ENCODE peak calls at places on chromosome 17, in five cellular contexts. R, P, M, I and L are unnamed samples. For H3K27me3, the result is how much of the 10 kb centered on the place peaks cover.

GRCh38 chr17:34384271-34384670 is 21.2 kb upstream of the CCL1 start:
- DNase-seq in I (no peak), P (no peak), M (no peak), R (no peak), L (no peak)

GRCh38 chr17:16122697-16123434 is 92.5 kb downstream of the NCOR1 start:
- DNase-seq in R (no peak), P (no peak), M (no peak), I (no peak), L (no peak)

GRCh38 chr17:39740357-39741111 is 2.8 kb downstream of the GRB7 start:
- DNase-seq in R (no peak), I (no peak), M (no peak), P (peak), L (peak)

GRCh38 chr17:60390881-60391418 is 983 bp downstream of the USP32 start:
- DNase-seq in M (no peak), P (peak), I (peak), R (no peak), L (peak)

GRCh38 chr17:59432657-59433056 is 101.2 kb downstream of the YPEL2 start:
- DNase-seq in P (no peak), M (no peak), I (no peak), R (no peak), L (no peak)

GRCh38 chr17:17749921-17750320 is 68.7 kb downstream of the RAI1 start:
- DNase-seq in M (no peak), P (peak), R (no peak), I (peak), L (peak)

GRCh38 chr17:51046527-51047384 is 73.9 kb downstream of the SPAG9 start:
- DNase-seq in M (no peak), P (peak), I (no peak), R (no peak), L (peak)

GRCh38 chr17:62392908-62393307 is 12.6 kb downstream of the EFCAB3 start:
- DNase-seq in P (no peak), M (no peak), R (no peak), I (no peak), L (no peak)

GRCh38 chr17:46978489-46979022 is 497 bp downstream of the RPRML start:
- DNase-seq in P (peak), I (no peak), R (no peak), M (no peak), L (peak)

GRCh38 chr17:2050246-2050866 is 4.5 kb upstream of the HIC1 start:
- DNase-seq in P (peak), R (no peak), M (peak), I (peak), L (peak)

GRCh38 chr17:17313350-17313991 is 10.3 kb downstream of the NT5M start:
- DNase-seq in I (peak), M (peak), P (peak), R (no peak), L (no peak)

GRCh38 chr17:62627219-62627903 is at the start of gene MRC2:
- DNase-seq in R (peak), M (no peak), I (no peak), P (peak), L (peak)

GRCh38 chr17:82304826-82305726 is 12.3 kb downstream of the CD7 start:
- DNase-seq in P (no peak), I (no peak), M (no peak), R (no peak), L (peak)

GRCh38 chr17:19344311-19345066 is 18.0 kb downstream of the B9D1 start:
- DNase-seq in I (no peak), P (peak), M (no peak), R (no peak), L (no peak)

GRCh38 chr17:41392278-41392677 is 5.1 kb downstream of the KRT31 start:
- DNase-seq in P (peak), I (no peak), R (no peak), M (no peak), L (no peak)

GRCh38 chr17:40181205-40181604 is 3.9 kb downstream of the RAPGEFL1 start:
- DNase-seq in I (no peak), P (no peak), R (no peak), M (no peak), L (no peak)

GRCh38 chr17:65047939-65048338 is 8.6 kb downstream of the GNA13 start:
- DNase-seq in M (no peak), I (no peak), R (no peak), P (no peak), L (no peak)

GRCh38 chr17:40095944-40096791 is 4.2 kb downstream of the NR1D1 start:
- DNase-seq in M (peak), R (no peak), P (no peak), I (peak), L (peak)

GRCh38 chr17:265726-266125 is 84.3 kb upstream of the DOC2B start:
- DNase-seq in M (no peak), I (no peak), P (no peak), R (no peak), L (peak)

GRCh38 chr17:71460943-71461342 is 659.9 kb upstream of the SOX9 start:
- DNase-seq in I (no peak), P (peak), R (no peak), M (no peak), L (no peak)

GRCh38 chr17:40111221-40112128 is 10.3 kb upstream of the MSL1 start:
- DNase-seq in P (peak), M (peak), I (peak), R (peak), L (peak)

GRCh38 chr17:17935321-17936271 is 36.6 kb downstream of the TOM1L2 start:
- DNase-seq in R (no peak), M (no peak), I (no peak), P (no peak), L (no peak)

GRCh38 chr17:75738218-75738802 is 17.1 kb downstream of the ITGB4 start:
- DNase-seq in R (no peak), M (no peak), P (peak), I (no peak), L (no peak)

GRCh38 chr17:5078106-5079028 is at the start of gene ZFP3:
- DNase-seq in I (peak), P (peak), M (peak), R (no peak), L (peak)

GRCh38 chr17:51955245-51955644 is 203.3 kb downstream of the CA10 start:
- DNase-seq in R (no peak), P (no peak), M (no peak), I (no peak), L (no peak)

GRCh38 chr17:80180192-80180591 is 10.4 kb downstream of the CARD14 start:
- DNase-seq in P (no peak), M (no peak), R (no peak), I (no peak), L (no peak)

GRCh38 chr17:43431741-43432523 is 33.1 kb downstream of the ARL4D start:
- DNase-seq in R (no peak), P (no peak), I (no peak), M (no peak), L (peak)

DNA sequence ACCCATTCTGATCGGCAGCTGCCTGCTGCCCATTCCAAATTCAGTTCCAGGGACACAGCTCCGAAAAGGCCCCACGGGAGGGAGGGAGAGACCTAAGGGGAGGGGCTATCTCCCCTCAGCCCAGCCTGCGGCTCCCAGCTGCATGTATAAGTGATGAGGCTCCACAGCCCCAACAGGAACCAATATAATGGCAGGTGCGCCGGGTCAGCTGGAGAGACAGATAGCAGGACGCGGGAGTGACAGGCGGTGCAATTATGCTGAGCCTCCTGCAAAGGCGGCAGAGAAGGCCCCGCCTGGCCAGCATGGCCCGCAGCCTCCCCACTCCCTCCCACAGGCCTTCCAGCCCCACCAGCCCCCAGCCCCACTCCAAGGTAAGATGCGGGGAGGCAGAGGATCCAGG is 8.1 kb upstream of the C1QL1 start:
- DNase-seq in P (peak), I (no peak), R (no peak), M (no peak), L (no peak)
- H3K27ac ChIP-seq in P (no peak), I (no peak), R (no peak), M (no peak), L (no peak)

DNA sequence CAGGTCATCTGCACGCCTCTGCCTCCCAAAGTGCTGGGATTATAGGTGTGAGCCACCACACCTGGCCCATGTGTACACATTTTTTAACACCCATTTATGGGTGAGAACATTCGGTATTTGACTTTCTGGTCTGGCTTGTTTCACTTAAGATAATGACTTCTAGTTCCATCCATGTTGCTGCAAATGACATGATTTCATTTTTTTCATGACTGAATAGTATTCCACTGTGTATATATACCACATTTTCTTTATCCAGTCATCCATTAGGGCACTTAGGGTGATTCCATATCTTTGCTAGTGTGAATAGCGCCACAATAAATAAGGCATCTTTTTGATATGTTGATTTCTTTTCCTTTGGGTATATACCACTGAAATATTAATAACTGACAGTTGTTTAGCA is 5.6 kb downstream of the ALOX12B start:
- DNase-seq in P (no peak), M (no peak), R (no peak), I (no peak), L (no peak)
- H3K27me3 ChIP-seq in P (half or more), M (under half), R (under half), I (under half), L (under half)

GRCh38 chr17:28405632-28406477 is at the start of gene SLC46A1:
- DNase-seq in P (peak), I (peak), M (peak), R (no peak), L (peak)
- H3K27ac ChIP-seq in P (no peak), I (peak), M (no peak), R (peak), L (no peak)

DNA sequence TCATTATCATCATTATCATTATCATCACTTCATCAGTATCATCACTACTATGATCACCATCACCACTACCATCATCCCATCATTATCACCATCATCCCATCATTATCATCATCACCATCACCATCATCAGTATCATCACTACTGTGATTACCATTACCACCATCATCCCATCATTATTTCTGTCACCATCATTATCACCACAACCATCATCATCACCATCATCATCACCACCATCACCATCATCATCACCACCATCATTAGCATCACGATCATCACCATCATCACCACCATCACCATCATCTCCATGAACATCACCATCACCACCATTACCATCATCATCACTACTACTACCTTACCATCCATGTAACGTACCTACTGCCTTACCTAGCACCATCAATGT is 368.8 kb downstream of the SEC14L1 start:
- DNase-seq in M (no peak), P (no peak), R (no peak), I (no peak), L (no peak)
- H3K27me3 ChIP-seq in M (under half), P (under half), R (under half), I (under half), L (under half)